ENCODE peak calls at places on chromosomes 4 and X, in six cellular contexts. J, L, T, C, I and K are unnamed samples.

GRCh38 chrX:153968754-153969124 is 2.9 kb downstream of the HCFC1 start:
- DNase-seq in J (no peak), L (peak; percentile 10), T (no peak), C (peak; percentile 53), I (peak; percentile 52), K (peak; percentile 84)

GRCh38 chr4:122746485-122746965 is 14.0 kb downstream of the BBS12 start:
- DNase-seq in J (no peak), L (no peak), T (no peak), C (peak; percentile 52), I (no peak), K (peak; percentile 57)

GRCh38 chr4:126799471-126799870 is 833.3 kb upstream of the INTU start:
- DNase-seq in J (no peak), L (no peak), T (no peak), C (no peak), I (no peak), K (no peak)

GRCh38 chrX:56281789-56282188 is 49.6 kb downstream of the KLF8 start:
- DNase-seq in J (peak; percentile 3), L (peak; percentile 54), T (peak; percentile 3), C (peak; percentile 23), I (peak; percentile 7), K (peak; percentile 68)

GRCh38 chrX:11484290-11484689 is 181.4 kb downstream of the ARHGAP6 start:
- DNase-seq in J (no peak), L (no peak), T (no peak), C (no peak), I (no peak), K (no peak)

GRCh38 chr4:177448850-177449249 is 6.6 kb upstream of the AGA start:
- DNase-seq in J (no peak), L (no peak), T (no peak), C (peak; percentile 80), I (no peak), K (no peak)

GRCh38 chrX:110557864-110558263 is 199.2 kb downstream of the RTL9 start:
- DNase-seq in J (no peak), L (no peak), T (no peak), C (no peak), I (no peak), K (no peak)

GRCh38 chrX:55867254-55867653 is 149.7 kb downstream of the RRAGB start:
- DNase-seq in J (no peak), L (peak; percentile 35), T (no peak), C (peak; percentile 29), I (no peak), K (peak; percentile 94)

GRCh38 chr4:188959424-188959823 is 820.2 kb downstream of the TRIML1 start:
- DNase-seq in J (no peak), L (no peak), T (no peak), C (no peak), I (no peak), K (no peak)

GRCh38 chrX:39822133-39822748 is 275.5 kb downstream of the BCOR start:
- DNase-seq in J (no peak), L (no peak), T (no peak), C (no peak), I (no peak), K (no peak)

DNA sequence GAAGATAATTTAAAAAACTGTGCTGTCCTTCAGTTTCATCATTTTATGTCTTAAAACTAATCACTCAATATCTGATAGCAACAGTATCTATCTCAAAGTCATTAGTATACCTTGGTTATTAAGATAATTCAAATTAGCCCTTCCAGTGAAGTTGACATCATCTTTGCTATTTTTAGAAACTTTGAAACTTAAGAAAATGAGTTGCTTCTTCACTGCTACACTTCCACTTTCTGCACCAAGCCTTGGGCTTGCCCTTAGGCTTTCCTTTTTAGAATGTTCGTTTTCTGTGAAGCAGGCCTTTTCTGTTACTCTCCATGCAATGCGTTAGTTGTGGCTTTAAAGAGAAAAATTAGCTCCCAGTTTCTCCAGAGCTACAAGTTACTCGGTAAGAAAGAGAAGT is 4.4 kb upstream of the VAMP7 start:
- DNase-seq in J (no peak), L (no peak), T (no peak), C (no peak), I (no peak), K (peak; percentile 40)
- H3K9ac ChIP-seq in J (no peak overlapping the region), L (no peak overlapping the region), T (no peak overlapping the region), C (no peak overlapping the region), I (no peak overlapping the region), K (no peak overlapping the region)

GRCh38 chr4:22428441-22428840 is 87.4 kb downstream of the ADGRA3 start:
- DNase-seq in J (no peak), L (no peak), T (no peak), C (no peak), I (no peak), K (peak; percentile 46)
- TF ChIP-seq EZH2phosphoT487 in J (no peak), L (no peak), T (no peak), C (no peak), I (no peak), K (no peak)

DNA sequence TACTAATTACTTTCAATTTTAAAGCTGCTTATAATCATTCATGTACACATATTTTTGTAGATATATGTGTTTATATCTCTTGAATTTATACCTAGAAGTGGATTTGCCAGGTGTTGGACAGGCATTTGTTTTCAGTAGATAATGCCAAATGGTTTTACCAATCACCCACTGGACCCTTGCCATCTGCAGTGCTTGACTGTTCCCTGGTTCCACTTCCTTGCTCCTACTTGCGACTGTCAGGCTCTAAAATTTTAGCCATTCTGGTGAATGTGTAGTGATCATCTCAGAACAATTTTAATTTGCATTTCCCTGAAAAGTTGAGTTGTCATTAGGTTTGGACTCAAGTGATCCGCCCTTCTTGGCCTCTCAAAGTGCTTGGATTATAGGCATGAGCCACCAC is 122.4 kb upstream of the SLC34A2 start:
- DNase-seq in J (no peak), L (no peak), T (no peak), C (no peak), I (no peak), K (no peak)
- H3K9ac ChIP-seq in J (no peak overlapping the region), L (no peak overlapping the region), T (no peak overlapping the region), C (no peak overlapping the region), I (no peak overlapping the region), K (no peak overlapping the region)

DNA sequence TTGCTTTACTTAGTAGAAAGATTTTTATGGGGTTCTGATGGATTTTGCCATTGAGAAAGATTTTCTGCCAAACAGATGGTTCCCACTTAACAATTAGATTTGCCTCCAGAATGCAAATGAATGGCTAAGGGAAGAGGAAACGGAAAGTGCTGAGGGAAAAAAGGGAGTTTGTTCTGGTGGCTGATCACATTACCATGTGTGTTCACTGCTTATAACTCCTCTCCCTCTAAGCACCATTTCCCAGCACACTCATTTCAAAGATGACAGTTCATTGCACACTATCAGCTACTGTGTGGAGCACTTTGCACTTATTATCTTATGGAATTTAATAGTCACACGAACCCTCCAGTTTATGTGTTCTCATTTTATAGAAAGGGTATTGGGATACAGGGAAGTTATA is 68.0 kb upstream of the GRID2 start:
- DNase-seq in J (no peak), L (peak; percentile 23), T (no peak), C (no peak), I (no peak), K (no peak)
- TF ChIP-seq EZH2phosphoT487 in J (no peak), L (no peak), T (no peak), C (no peak), I (no peak), K (no peak)

GRCh38 chr4:174394915-174395314 is 111.2 kb downstream of the CEP44 start:
- DNase-seq in J (no peak), L (peak; percentile 67), T (no peak), C (peak; percentile 73), I (no peak), K (no peak)
- H3K9ac ChIP-seq in J (no peak overlapping the region), L (no peak overlapping the region), T (no peak overlapping the region), C (no peak overlapping the region), I (no peak overlapping the region), K (no peak overlapping the region)

DNA sequence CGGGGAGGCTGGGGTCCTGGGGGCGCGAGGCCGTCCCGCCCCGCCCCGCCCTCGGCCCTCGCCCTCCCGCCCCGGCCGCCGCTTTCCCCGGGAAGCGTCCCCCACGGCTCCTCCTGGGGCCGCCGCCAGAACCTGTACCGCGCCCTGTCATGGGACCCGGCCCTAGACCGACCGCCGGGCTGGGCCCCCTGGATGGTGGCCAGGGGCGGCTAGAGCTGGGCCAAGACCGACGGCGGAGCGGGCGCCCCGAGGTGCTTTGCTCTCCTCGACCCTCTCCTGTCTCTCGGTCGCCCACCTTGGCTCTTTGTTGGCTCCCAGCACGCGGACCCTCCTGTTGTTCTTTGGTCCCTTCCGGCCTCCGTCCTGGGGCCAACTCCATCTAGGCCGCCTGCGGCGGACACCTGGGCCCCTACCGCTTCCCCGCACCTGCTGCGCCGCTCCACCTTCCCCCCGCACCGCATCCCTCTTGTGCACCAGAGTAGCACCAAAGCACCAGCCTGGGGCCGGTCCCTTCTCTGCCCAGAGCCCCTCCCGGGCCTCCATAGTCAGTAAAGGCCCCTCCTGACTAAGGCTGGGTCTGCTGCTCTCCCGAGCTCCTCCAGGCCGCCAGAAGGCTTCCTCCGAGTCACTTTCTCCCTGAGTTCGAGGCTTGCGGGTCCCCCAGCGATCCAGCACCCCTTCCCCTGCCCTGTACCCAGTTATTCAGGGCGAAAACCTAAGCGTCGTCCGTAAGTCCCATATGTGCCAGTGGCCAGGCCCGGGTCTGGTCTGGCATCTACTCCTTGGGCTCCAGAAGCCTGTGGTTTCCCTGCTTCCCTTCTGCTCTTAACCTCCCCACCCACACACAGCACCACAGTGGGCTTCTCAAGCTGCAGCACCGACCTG is 587 bp downstream of the TACC3 start:
- DNase-seq in J (peak; percentile 34), L (no peak), T (no peak), C (peak; percentile 32), I (peak; percentile 19), K (no peak)
- TF ChIP-seq EZH2phosphoT487 in J (no peak), L (no peak), T (no peak), C (no peak), I (no peak), K (no peak)

GRCh38 chr4:84582988-84583870 is at the start of gene CDS1:
- DNase-seq in J (peak; percentile 66), L (peak; percentile 46), T (no peak), C (peak; percentile 56), I (peak; percentile 65), K (no peak)
- H3K9ac ChIP-seq in J (no peak within 1 kb of the TSS), L (peak within 1 kb of the TSS; percentile 81), T (peak within 1 kb of the TSS; percentile 77), C (no peak within 1 kb of the TSS), I (no peak within 1 kb of the TSS), K (peak within 1 kb of the TSS; percentile 83)

GRCh38 chr4:21830272-21830671 is 118.3 kb downstream of the KCNIP4 start:
- DNase-seq in J (no peak), L (no peak), T (no peak), C (no peak), I (no peak), K (no peak)

GRCh38 chr4:21826071-21826470 is 122.5 kb downstream of the KCNIP4 start:
- DNase-seq in J (no peak), L (no peak), T (no peak), C (peak; percentile 14), I (no peak), K (no peak)

GRCh38 chr4:21827575-21827974 is 121.0 kb downstream of the KCNIP4 start:
- DNase-seq in J (no peak), L (peak; percentile 53), T (no peak), C (peak; percentile 47), I (no peak), K (no peak)
- TF ChIP-seq EZH2phosphoT487 in J (no peak), L (no peak), T (no peak), C (no peak), I (no peak), K (no peak)